ENCODE peak calls at places on chromosomes 5 and 9, in six cellular contexts. R is NCI-H460; D is amniotic stem cell; K is Calu3; Y is CD8-positive, alpha-beta memory T cell; J is cardiac fibroblast. N is an unnamed sample.

GRCh38 chr9:33106827-33107621 is 30.6 kb upstream of the SMU1 start:
- DNase-seq in D (no peak), J (peak), Y (no peak), R (no peak), K (no peak), N (peak)

GRCh38 chr9:110260911-110261310 is 4.6 kb upstream of the TXN start:
- DNase-seq in D (no peak), Y (no peak), R (peak), J (no peak), K (no peak), N (no peak)

GRCh38 chr5:67206381-67207328 is 10.1 kb upstream of the CD180 start:
- DNase-seq in J (peak), Y (peak), R (no peak), K (peak), D (no peak), N (peak)

GRCh38 chr5:43192558-43193170 is 639 bp downstream of the NIM1K start:
- DNase-seq in R (no peak), Y (no peak), J (peak), K (peak), D (no peak), N (peak)

GRCh38 chr5:66646570-66646969 is 50.4 kb downstream of the MAST4 start:
- DNase-seq in J (peak), D (no peak), Y (no peak), R (no peak), K (no peak), N (no peak)

GRCh38 chr9:18474778-18475177 is 825 bp downstream of the ADAMTSL1 start:
- DNase-seq in R (no peak), K (no peak), J (peak), Y (no peak), D (peak), N (peak)

GRCh38 chr5:180790524-180790923 is 12.1 kb downstream of the MGAT1 start:
- DNase-seq in J (no peak), D (no peak), K (no peak), Y (no peak), R (no peak), N (no peak)

GRCh38 chr9:89996106-89996505 is 391.3 kb downstream of the GADD45G start:
- DNase-seq in J (no peak), R (no peak), K (no peak), D (no peak), Y (no peak), N (no peak)

GRCh38 chr5:128413356-128413755 is 124.7 kb downstream of the FBN2 start:
- DNase-seq in J (peak), K (no peak), R (no peak), D (no peak), Y (no peak), N (peak)

GRCh38 chr5:170235881-170236864 is 3.4 kb downstream of the C5orf58 start:
- DNase-seq in D (no peak), J (no peak), R (no peak), K (no peak), Y (no peak), N (no peak)

GRCh38 chr5:389197-389821 is 53.7 kb upstream of the EXOC3 start:
- DNase-seq in Y (no peak), R (no peak), J (no peak), D (no peak), K (no peak), N (no peak)

GRCh38 chr9:134475051-134475790 is 149.0 kb downstream of the RXRA start:
- DNase-seq in J (peak), Y (no peak), D (peak), R (no peak), K (no peak), N (peak)

GRCh38 chr9:134944351-134944802 is 26.7 kb upstream of the FCN1 start:
- DNase-seq in R (no peak), Y (no peak), J (peak), K (no peak), D (no peak), N (no peak)

GRCh38 chr9:132797861-132798659 is 80.0 kb downstream of the AK8 start:
- DNase-seq in R (no peak), J (peak), Y (no peak), K (no peak), D (no peak), N (no peak)

GRCh38 chr9:93017621-93018020 is 40.9 kb upstream of the SUSD3 start:
- DNase-seq in Y (no peak), R (no peak), D (no peak), J (no peak), K (no peak), N (no peak)

GRCh38 chr9:113523421-113524141 is 60.1 kb downstream of the RGS3 start:
- DNase-seq in Y (peak), J (no peak), K (no peak), D (no peak), R (no peak), N (no peak)

GRCh38 chr5:1246711-1247431 is 21.7 kb downstream of the SLC6A18 start:
- DNase-seq in K (peak), Y (no peak), R (peak), J (peak), D (no peak), N (no peak)

GRCh38 chr9:112754578-112754977 is 4.0 kb downstream of the SNX30 start:
- DNase-seq in K (no peak), Y (peak), D (no peak), J (peak), R (no peak), N (no peak)

GRCh38 chr9:71725590-71726338 is 42.5 kb downstream of the CEMIP2 start:
- DNase-seq in R (peak), J (no peak), D (peak), Y (no peak), K (peak), N (peak)

GRCh38 chr5:163963881-163964280 is 458.5 kb downstream of the MAT2B start:
- DNase-seq in R (no peak), K (no peak), D (no peak), J (no peak), Y (no peak), N (no peak)

GRCh38 chr5:136159457-136159856 is 26.8 kb downstream of the SMAD5 start:
- DNase-seq in K (no peak), R (no peak), Y (no peak), D (no peak), J (peak), N (peak)

GRCh38 chr9:30198463-30199309 is 2185.8 kb upstream of the ACO1 start:
- DNase-seq in J (no peak), K (no peak), Y (no peak), R (no peak), D (no peak), N (no peak)

GRCh38 chr5:88944751-88945507 is 61.9 kb upstream of the MEF2C start:
- DNase-seq in R (no peak), D (peak), Y (no peak), K (no peak), J (peak), N (peak)

GRCh38 chr5:139896718-139897117 is 101.1 kb downstream of the PSD2 start:
- DNase-seq in D (no peak), K (no peak), Y (no peak), R (no peak), J (no peak), N (no peak)

GRCh38 chr5:40233268-40233667 is 446.4 kb upstream of the PTGER4 start:
- DNase-seq in R (no peak), D (no peak), J (no peak), K (no peak), Y (no peak), N (peak)

GRCh38 chr5:4233671-4234070 is 638.0 kb downstream of the IRX1 start:
- DNase-seq in J (no peak), K (no peak), D (no peak), R (no peak), Y (no peak), N (no peak)

GRCh38 chr5:16245249-16245648 is 65.7 kb upstream of the MARCHF11 start:
- DNase-seq in Y (no peak), D (no peak), R (no peak), J (no peak), K (no peak), N (no peak)

GRCh38 chr5:106086352-106086751 is 1584.4 kb downstream of the EFNA5 start:
- DNase-seq in J (no peak), K (no peak), R (no peak), Y (no peak), D (no peak), N (no peak)

GRCh38 chr9:112012026-112012902 is 115.7 kb downstream of the UGCG start:
- DNase-seq in Y (no peak), J (peak), K (peak), D (peak), R (peak), N (peak)

GRCh38 chr5:172959824-172960799 is 888 bp downstream of the RPL26L1 start:
- DNase-seq in Y (no peak), K (no peak), D (no peak), J (no peak), R (no peak), N (no peak)

GRCh38 chr5:76819851-76820280 is 1.0 kb downstream of the F2RL1 start:
- DNase-seq in K (peak), D (no peak), Y (no peak), J (peak), R (no peak), N (no peak)

GRCh38 chr5:53362521-53362941 is 117.9 kb upstream of the FST start:
- DNase-seq in R (peak), J (peak), Y (no peak), D (peak), K (peak), N (peak)

GRCh38 chr5:57779383-57780223 is 297.0 kb upstream of the ACTBL2 start:
- DNase-seq in R (peak), J (peak), K (peak), D (peak), Y (no peak), N (peak)

GRCh38 chr9:75623462-75623861 is 267.0 kb upstream of the PCSK5 start:
- DNase-seq in Y (no peak), J (no peak), R (no peak), K (no peak), D (no peak), N (no peak)

GRCh38 chr9:88874391-88874790 is 116.9 kb upstream of the S1PR3 start:
- DNase-seq in R (peak), J (no peak), Y (no peak), D (no peak), K (no peak), N (peak)

N was measured in astrocyte of the spinal cord.